ENCODE peak calls at places on chromosomes 7 and 10, in five cellular contexts. M is A549, E is H1, J is transverse colon, U is thyroid gland. S is an unnamed sample.

GRCh38 chr7:29569648-29570047 is 6.0 kb downstream of the PRR15 start:
- DNase-seq in J (no peak), U (no peak), M (no peak), E (no peak), S (no peak)

GRCh38 chr7:50262916-50263690 is 41.4 kb upstream of the IKZF1 start:
- DNase-seq in M (no peak), J (no peak), E (no peak), U (no peak), S (no peak)

GRCh38 chr7:156818133-156818532 is 74.8 kb downstream of the LMBR1 start:
- DNase-seq in M (no peak), J (no peak), U (no peak), E (no peak), S (no peak)

GRCh38 chr7:47381132-47381495 is 200.8 kb downstream of the TNS3 start:
- DNase-seq in E (no peak), J (no peak), M (no peak), U (peak; percentile 34), S (no peak)

GRCh38 chr7:78039791-78040776 is 241.5 kb downstream of the PHTF2 start:
- DNase-seq in M (peak; percentile 36), J (peak; percentile 23), E (peak; percentile 51), U (no peak), S (peak; percentile 60)

GRCh38 chr7:30863694-30864011 is 48.0 kb upstream of the AQP1 start:
- DNase-seq in M (no peak), J (no peak), E (no peak), U (peak; percentile 32), S (peak; percentile 28)

GRCh38 chr7:40437498-40437897 is 302.7 kb downstream of the SUGCT start:
- DNase-seq in J (no peak), E (no peak), M (peak; percentile 19), U (no peak), S (no peak)

GRCh38 chr7:147894271-147894670 is 696.3 kb upstream of the C7orf33 start:
- DNase-seq in U (no peak), M (no peak), J (no peak), E (peak; percentile 36), S (no peak)

GRCh38 chr10:47179291-47179647 is 120.7 kb upstream of the GDF10 start:
- DNase-seq in U (no peak), E (no peak), M (no peak), J (no peak), S (no peak)

GRCh38 chr7:110317699-110318265 is 773.1 kb upstream of the LRRN3 start:
- DNase-seq in E (no peak), U (no peak), J (no peak), M (peak; percentile 59), S (no peak)

GRCh38 chr10:17652585-17652984 is 8.6 kb downstream of the STAM start:
- DNase-seq in M (no peak), U (no peak), J (no peak), E (no peak), S (no peak)

GRCh38 chr7:1938788-1939433 is 268.8 kb downstream of the ELFN1 start:
- DNase-seq in J (no peak), E (no peak), M (no peak), U (no peak), S (no peak)

GRCh38 chr7:117896339-117896738 is 23.1 kb upstream of the CTTNBP2 start:
- DNase-seq in E (no peak), J (no peak), U (no peak), M (no peak), S (no peak)

GRCh38 chr7:2807455-2807845 is 36.7 kb downstream of the GNA12 start:
- DNase-seq in E (no peak), U (no peak), J (no peak), M (no peak), S (no peak)

GRCh38 chr10:1401056-1401965 is 336.0 kb downstream of the ADARB2 start:
- DNase-seq in J (no peak), E (no peak), M (no peak), U (no peak), S (peak; percentile 11)

GRCh38 chr10:95601116-95601719 is 40.0 kb upstream of the SORBS1 start:
- DNase-seq in E (peak; percentile 88), U (peak; percentile 77), J (peak; percentile 87), M (peak; percentile 87), S (peak; percentile 85)

GRCh38 chr7:16648551-16648950 is 2.6 kb downstream of the BZW2 start:
- DNase-seq in J (no peak), E (no peak), M (no peak), U (peak; percentile 43), S (no peak)

GRCh38 chr10:10792681-10793080 is 225.0 kb upstream of the CELF2 start:
- DNase-seq in J (no peak), E (no peak), U (no peak), M (no peak), S (no peak)

GRCh38 chr10:132509506-132510173 is 27.9 kb upstream of the INPP5A start:
- DNase-seq in M (no peak), J (no peak), U (no peak), E (no peak), S (no peak)

GRCh38 chr7:151460474-151460855 is 20.5 kb upstream of the CRYGN start:
- DNase-seq in U (no peak), J (no peak), E (no peak), M (no peak), S (peak; percentile 51)

GRCh38 chr7:5183155-5183554 is 6.9 kb upstream of the WIPI2 start:
- DNase-seq in E (no peak), U (peak; percentile 84), J (no peak), M (no peak), S (no peak)

GRCh38 chr10:61904711-61905445 is 3.4 kb downstream of the ARID5B start:
- DNase-seq in M (peak; percentile 47), J (peak; percentile 30), E (no peak), U (no peak), S (peak; percentile 36)

GRCh38 chr7:158957921-158958471 is 101.6 kb downstream of the DYNC2I1 start:
- DNase-seq in U (peak; percentile 46), E (no peak), J (peak; percentile 95), M (no peak), S (peak; percentile 41)

GRCh38 chr10:132910186-132910880 is 32.0 kb downstream of the CFAP46 start:
- DNase-seq in J (peak; percentile 3), E (no peak), U (no peak), M (no peak), S (no peak)

GRCh38 chr10:112208292-112208691 is 24.7 kb upstream of the GPAM start:
- DNase-seq in U (no peak), J (no peak), M (no peak), E (no peak), S (no peak)

GRCh38 chr10:47044741-47045140 is 133.5 kb downstream of the PTPN20 start:
- DNase-seq in E (no peak), J (no peak), U (no peak), M (no peak), S (no peak)

GRCh38 chr10:3775671-3776551 is 9.1 kb downstream of the KLF6 start:
- DNase-seq in M (peak; percentile 47), E (no peak), J (peak; percentile 34), U (peak; percentile 43), S (no peak)
- TF ChIP-seq POLR2A in M (no peak), E (no peak), J (peak; percentile 61), U (peak; percentile 46), S (no peak)

GRCh38 chr10:123141791-123142700 is 5.9 kb upstream of the HMX2 start:
- DNase-seq in E (no peak), J (no peak), M (no peak), U (no peak), S (no peak)

GRCh38 chr10:123140164-123140982 is 4.6 kb downstream of the HMX3 start:
- DNase-seq in U (no peak), M (peak; percentile 38), E (no peak), J (no peak), S (no peak)

GRCh38 chr10:123142701-123143161 is 5.2 kb upstream of the HMX2 start:
- DNase-seq in J (no peak), U (no peak), M (no peak), E (no peak), S (no peak)

GRCh38 chr10:123139521-123140163 is 3.9 kb downstream of the HMX3 start:
- DNase-seq in E (no peak), M (peak; percentile 49), J (peak; percentile 42), U (no peak), S (peak; percentile 76)

DNA sequence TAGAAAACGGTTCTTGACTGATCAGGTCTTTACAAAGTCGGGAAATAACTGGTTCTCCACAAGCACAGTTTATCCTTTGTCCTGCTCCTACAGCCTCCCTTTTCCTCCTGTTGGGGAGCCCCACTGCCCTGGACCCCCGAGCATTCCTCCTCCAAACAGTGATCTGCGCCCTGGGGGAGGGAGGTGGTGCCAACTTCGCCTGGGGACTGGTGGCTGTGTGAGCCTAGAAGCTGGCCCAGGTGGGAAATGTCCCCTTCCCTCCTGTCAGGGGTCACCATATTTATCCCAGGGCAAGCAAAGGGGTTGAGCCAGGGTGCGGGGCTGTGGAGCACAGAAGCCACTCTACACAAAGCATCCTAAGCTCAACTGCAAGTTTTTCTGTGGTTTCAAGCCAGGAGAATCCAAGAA is 5.2 kb downstream of the HMX3 start:
- DNase-seq in J (no peak), E (no peak), U (no peak), M (no peak), S (no peak)
- TF ChIP-seq POLR2A in J (no peak), E (no peak), U (no peak), M (no peak), S (no peak)

DNA sequence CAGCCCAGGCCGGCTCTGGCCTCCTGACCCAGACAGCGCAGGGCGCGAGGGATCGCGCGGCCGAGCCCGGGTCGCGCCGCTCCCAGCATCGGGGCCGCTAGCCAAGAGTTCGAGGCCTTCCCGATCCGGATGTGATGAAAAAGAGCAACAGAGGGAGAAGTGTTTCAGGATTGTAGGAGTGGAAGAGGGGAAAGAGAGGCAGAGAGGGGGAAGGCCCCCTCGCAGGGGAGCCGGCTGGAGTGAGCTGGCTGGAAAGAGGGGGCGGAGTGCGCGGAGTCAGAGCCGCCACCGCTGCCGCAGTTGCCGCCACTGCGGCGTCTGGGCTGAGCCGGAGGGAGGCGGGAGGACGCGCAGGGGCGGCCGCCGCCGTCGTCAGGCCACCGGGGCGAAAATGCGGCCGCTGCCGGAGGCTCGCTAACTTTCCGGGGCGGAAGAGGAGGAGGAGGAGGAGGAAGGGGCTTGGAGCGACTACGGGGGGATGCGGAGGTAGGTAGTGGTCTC is 307 bp downstream of the MDFIC start:
- DNase-seq in J (peak; percentile 46), U (peak; percentile 55), E (no peak), M (peak; percentile 68), S (peak; percentile 18)
- TF ChIP-seq POLR2A in J (peak; percentile 60), U (peak; percentile 58), E (no peak), M (peak; percentile 32), S (no peak)

DNA sequence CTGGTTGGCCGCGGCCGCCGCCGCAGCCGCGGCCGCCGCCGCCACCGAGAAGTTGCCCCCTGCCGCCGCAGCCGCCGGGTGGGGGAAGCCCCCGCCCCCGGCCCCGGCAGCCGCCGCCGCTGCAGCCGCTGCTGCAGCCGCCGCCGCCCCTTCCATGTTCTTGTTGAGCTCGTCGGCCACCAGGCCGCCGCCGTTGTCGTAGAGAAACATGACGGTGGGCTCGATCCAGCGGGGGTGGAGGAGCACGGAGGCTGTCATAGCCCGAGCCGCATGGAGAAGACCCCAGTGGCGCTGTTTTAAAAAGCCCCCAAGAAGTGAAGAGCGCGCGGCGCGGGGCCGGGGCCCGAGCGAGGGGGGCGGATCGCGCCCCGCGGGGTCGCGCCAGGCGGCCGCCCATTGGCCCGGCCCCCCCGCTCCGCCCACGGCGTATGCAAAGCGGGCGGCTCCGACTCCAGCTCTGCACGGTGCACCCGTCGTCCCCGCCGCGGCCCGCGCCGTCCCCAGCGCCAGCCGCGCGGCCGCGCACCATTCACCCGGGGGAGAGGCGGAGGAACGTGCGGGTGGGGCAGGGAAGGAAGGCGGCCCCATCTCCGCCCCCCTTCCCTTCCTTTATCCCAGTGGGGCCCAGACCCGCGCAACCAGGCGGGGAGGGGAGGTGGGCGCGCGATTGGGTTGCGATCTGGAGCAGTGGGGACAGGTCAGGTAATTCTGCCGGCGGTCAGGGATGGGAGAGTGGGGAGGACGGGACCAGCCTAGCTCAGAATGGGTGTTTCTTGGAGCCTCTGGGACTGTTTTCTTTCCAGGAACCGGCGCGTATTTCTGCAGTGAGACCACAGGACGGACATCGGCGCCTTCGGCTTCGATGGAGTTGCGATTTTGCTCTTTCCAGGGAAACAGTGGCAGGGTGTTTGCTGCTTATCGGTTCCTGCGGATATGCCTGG is at the start of gene HOXA13:
- DNase-seq in U (no peak), J (peak; percentile 88), M (peak; percentile 69), E (no peak), S (no peak)
- TF ChIP-seq POLR2A in U (no peak), J (peak; percentile 94), M (no peak), E (no peak), S (no peak)

S was measured in testis.